ENCODE peak calls at places on chromosome 20, in six cellular contexts. S is NCI-H524; I is breast epithelium; H is stimulated activated naive CD8-positive, alpha-beta T cell treated with anti-CD3 and anti-CD28 coated beads, Interleukin-15, amount 100 ng/mL, for 72 hours; Z is AG10803; N is D341Med. V is an unnamed sample.

GRCh38 chr20:44071526-44072111 is 115.4 kb downstream of the JPH2 start:
- DNase-seq in N (no peak), S (no peak), Z (no peak), I (no peak), H (no peak), V (no peak)

GRCh38 chr20:19782669-19783068 is 24.6 kb downstream of the RIN2 start:
- DNase-seq in N (no peak), S (no peak), I (no peak), Z (no peak), H (no peak), V (no peak)

GRCh38 chr20:32966881-32967781 is 37.1 kb downstream of the SUN5 start:
- DNase-seq in Z (no peak), I (peak), N (peak), S (no peak), H (peak), V (no peak)

GRCh38 chr20:7716286-7716972 is 223.8 kb downstream of the HAO1 start:
- DNase-seq in N (no peak), Z (no peak), I (no peak), H (no peak), S (peak), V (no peak)

GRCh38 chr20:44572551-44573500 is 9.6 kb upstream of the PKIG start:
- DNase-seq in N (no peak), I (peak), H (no peak), S (no peak), Z (peak), V (peak)

GRCh38 chr20:57469418-57470211 is 55.3 kb downstream of the CTCFL start:
- DNase-seq in S (no peak), Z (no peak), H (no peak), N (no peak), I (no peak), V (no peak)

GRCh38 chr20:40587038-40587437 is 102.0 kb downstream of the MAFB start:
- DNase-seq in I (no peak), N (no peak), S (no peak), H (no peak), Z (no peak), V (no peak)

GRCh38 chr20:43191946-43192847 is 2.5 kb upstream of the PTPRT start:
- DNase-seq in I (peak), S (peak), H (no peak), Z (no peak), N (peak), V (no peak)

GRCh38 chr20:61303675-61304074 is 51.6 kb downstream of the CDH4 start:
- DNase-seq in S (no peak), I (no peak), Z (no peak), N (no peak), H (no peak), V (no peak)

GRCh38 chr20:5835870-5836269 is 85.7 kb downstream of the SHLD1 start:
- DNase-seq in S (no peak), N (no peak), Z (peak), I (no peak), H (no peak), V (peak)

GRCh38 chr20:58378704-58379103 is 10.3 kb upstream of the VAPB start:
- DNase-seq in S (no peak), I (no peak), N (no peak), Z (no peak), H (no peak), V (no peak)

GRCh38 chr20:51533291-51534172 is 9.0 kb downstream of the NFATC2 start:
- DNase-seq in N (no peak), S (no peak), Z (peak), H (no peak), I (no peak), V (peak)

GRCh38 chr20:21050710-21051109 is 55.4 kb downstream of the LINC00237 start:
- DNase-seq in H (no peak), N (no peak), I (no peak), Z (no peak), S (no peak), V (no peak)

GRCh38 chr20:2871111-2871465 is 2.2 kb upstream of the PTPRA start:
- DNase-seq in N (no peak), I (no peak), Z (peak), H (no peak), S (no peak), V (peak)

GRCh38 chr20:56656632-56657031 is 27.5 kb downstream of the TFAP2C start:
- DNase-seq in S (no peak), Z (peak), H (no peak), N (no peak), I (no peak), V (peak)

GRCh38 chr20:37987602-37988290 is 45.5 kb downstream of the TTI1 start:
- DNase-seq in H (no peak), Z (no peak), I (no peak), N (no peak), S (peak), V (no peak)

GRCh38 chr20:34111057-34111711 is 859 bp downstream of the EIF2S2 start:
- DNase-seq in S (no peak), N (no peak), H (peak), I (no peak), Z (peak), V (peak)

GRCh38 chr20:64229537-64230061 is 25.9 kb upstream of the PCMTD2 start:
- DNase-seq in Z (no peak), S (no peak), I (no peak), H (no peak), N (no peak), V (no peak)

GRCh38 chr20:50061151-50062005 is 51.6 kb downstream of the UBE2V1 start:
- DNase-seq in N (no peak), H (no peak), S (no peak), Z (no peak), I (no peak), V (no peak)

GRCh38 chr20:50198211-50198666 is 7.6 kb downstream of the CEBPB start:
- DNase-seq in S (no peak), N (peak), Z (no peak), I (no peak), H (no peak), V (no peak)

GRCh38 chr20:20235681-20236080 is 132.2 kb upstream of the INSM1 start:
- DNase-seq in I (no peak), Z (no peak), N (peak), S (peak), H (no peak), V (no peak)

GRCh38 chr20:40467014-40467413 is 222.0 kb downstream of the MAFB start:
- DNase-seq in H (no peak), I (no peak), Z (no peak), N (no peak), S (no peak), V (peak)

GRCh38 chr20:16530201-16530681 is 43.0 kb downstream of the KIF16B start:
- DNase-seq in N (no peak), I (no peak), S (no peak), Z (no peak), H (no peak), V (peak)

GRCh38 chr20:45407783-45408645 is at the start of gene DBNDD2:
- DNase-seq in Z (no peak), H (no peak), N (no peak), I (no peak), S (no peak), V (no peak)

GRCh38 chr20:45911486-45912343 is at the start of gene PLTP:
- DNase-seq in Z (peak), S (peak), I (peak), H (peak), N (peak), V (peak)

GRCh38 chr20:8964944-8965562 is 103.8 kb upstream of the PLCB4 start:
- DNase-seq in H (no peak), I (no peak), S (no peak), Z (no peak), N (no peak), V (no peak)

GRCh38 chr20:49320460-49320859 is 42.6 kb upstream of the ZNFX1 start:
- DNase-seq in Z (peak), I (no peak), S (peak), N (peak), H (no peak), V (peak)

V was measured in fibroblast of mammary gland.